ENCODE peak calls at places on chromosomes 2 and 18, in nine cellular contexts. I is stimulated activated CD8-positive, alpha-beta memory T cell treated with anti-CD3 and anti-CD28 coated beads, Interleukin-15, amount 100 ng/mL, for 24 hours; J is GM19239; L is substantia nigra; U is NCI-H526; N is GM23338; D is astrocyte of the cerebellum; E is stomach; R is T-helper 22 cell. X is an unnamed sample.
A peak's percentile ranks its signal among the peaks of the same experiment; 100 is the strongest.

GRCh38 chr2:234111523-234111922 is 61.0 kb downstream of the SPP2 start:
- DNase-seq in I (no peak), J (no peak), L (no peak), U (no peak), N (no peak), D (no peak), E (no peak), R (no peak), X (no peak)

GRCh38 chr2:230796280-230796862 is 68.4 kb upstream of the ITM2C start:
- DNase-seq in I (no peak), J (no peak), L (no peak), U (no peak), N (no peak), D (peak; percentile 36), E (no peak), R (no peak), X (no peak)

GRCh38 chr2:73827018-73827417 is 1.7 kb upstream of the STAMBP start:
- DNase-seq in I (no peak), J (no peak), L (no peak), U (peak; percentile 3), N (peak; percentile 43), D (no peak), E (no peak), R (no peak), X (no peak)

GRCh38 chr18:44320619-44321460 is 359.8 kb upstream of the SETBP1 start:
- DNase-seq in I (no peak), J (no peak), L (no peak), U (no peak), N (peak; percentile 13), D (no peak), E (no peak), R (no peak), X (no peak)

GRCh38 chr2:162344617-162344950 is 652 bp downstream of the GCA start:
- DNase-seq in I (no peak), J (no peak), L (no peak), U (no peak), N (no peak), D (no peak), E (peak; percentile 27), R (no peak), X (no peak)

GRCh38 chr2:44932079-44932478 is 9.4 kb upstream of the SIX3 start:
- DNase-seq in I (no peak), J (no peak), L (no peak), U (no peak), N (peak; percentile 68), D (no peak), E (no peak), R (no peak), X (no peak)

GRCh38 chr2:234905547-234906260 is 46.1 kb upstream of the SH3BP4 start:
- DNase-seq in I (no peak), J (no peak), L (no peak), U (no peak), N (no peak), D (peak; percentile 62), E (no peak), R (no peak), X (no peak)

GRCh38 chr18:31129398-31130115 is 27.3 kb upstream of the DSC2 start:
- DNase-seq in I (no peak), J (no peak), L (no peak), U (no peak), N (no peak), D (no peak), E (no peak), R (no peak), X (no peak)

GRCh38 chr2:206113148-206113547 is 27.2 kb upstream of the INO80D start:
- DNase-seq in I (no peak), J (no peak), L (no peak), U (no peak), N (no peak), D (no peak), E (no peak), R (no peak), X (no peak)

GRCh38 chr2:226524381-226524843 is 275.2 kb downstream of the IRS1 start:
- DNase-seq in I (no peak), J (no peak), L (no peak), U (no peak), N (no peak), D (peak; percentile 27), E (no peak), R (no peak), X (no peak)

GRCh38 chr2:206004004-206004693 is 81.8 kb downstream of the INO80D start:
- DNase-seq in I (no peak), J (no peak), L (no peak), U (no peak), N (peak; percentile 84), D (no peak), E (no peak), R (no peak), X (no peak)

GRCh38 chr2:164495491-164496223 is 125.6 kb downstream of the GRB14 start:
- DNase-seq in I (no peak), J (no peak), L (no peak), U (no peak), N (peak; percentile 78), D (peak; percentile 36), E (no peak), R (no peak), X (no peak)

GRCh38 chr18:63960891-63961290 is 9.0 kb upstream of the SERPINB8 start:
- DNase-seq in I (no peak), J (no peak), L (no peak), U (no peak), N (no peak), D (no peak), E (no peak), R (no peak), X (no peak)

X was measured in GM12864.